ENCODE peak calls at places on chromosomes 11 and 22, in seven cellular contexts. Y, H, F, V, P, T and J are unnamed samples.

GRCh38 chr22:39446239-39446721 is 10.5 kb upstream of the MGAT3 start:
- DNase-seq in H (no peak), T (peak), P (peak), Y (peak), F (no peak), V (no peak), J (peak)

GRCh38 chr11:7671347-7671746 is 2.0 kb downstream of the CYB5R2 start:
- DNase-seq in P (no peak), H (no peak), Y (no peak), F (no peak), V (no peak), T (no peak), J (no peak)

GRCh38 chr22:29511126-29511854 is 31.3 kb downstream of the NEFH start:
- DNase-seq in V (no peak), P (no peak), F (no peak), H (no peak), Y (no peak), T (no peak), J (no peak)

GRCh38 chr11:9745411-9746211 is 81.7 kb downstream of the SWAP70 start:
- DNase-seq in P (no peak), V (no peak), H (no peak), Y (no peak), F (no peak), T (no peak), J (no peak)

GRCh38 chr22:31343235-31344191 is 2.6 kb downstream of the PATZ1 start:
- DNase-seq in Y (no peak), H (peak), F (peak), T (peak), P (peak), V (no peak), J (peak)

GRCh38 chr11:60310407-60310998 is 16.6 kb upstream of the MS4A6E start:
- DNase-seq in Y (no peak), P (peak), H (no peak), T (no peak), F (peak), V (no peak), J (peak)

GRCh38 chr11:13339196-13340153 is 61.9 kb downstream of the BMAL1 start:
- DNase-seq in P (no peak), T (no peak), V (peak), H (peak), F (no peak), Y (no peak), J (peak)

GRCh38 chr11:116732740-116733385 is 39.9 kb downstream of the BUD13 start:
- DNase-seq in T (peak), F (peak), Y (peak), V (peak), P (peak), H (peak), J (peak)

GRCh38 chr22:45483319-45483718 is 19.4 kb upstream of the FBLN1 start:
- DNase-seq in F (no peak), V (no peak), P (no peak), H (no peak), T (no peak), Y (no peak), J (no peak)

GRCh38 chr22:43909708-43910107 is 13.9 kb upstream of the PNPLA3 start:
- DNase-seq in T (no peak), V (no peak), P (no peak), Y (no peak), H (no peak), F (no peak), J (no peak)

GRCh38 chr11:128669491-128669890 is 24.4 kb upstream of the FLI1 start:
- DNase-seq in P (no peak), V (peak), F (no peak), T (no peak), H (peak), Y (no peak), J (no peak)

GRCh38 chr11:64572143-64572542 is 18.9 kb upstream of the SLC22A12 start:
- DNase-seq in T (no peak), F (no peak), P (no peak), H (no peak), V (no peak), Y (no peak), J (no peak)

GRCh38 chr11:94201004-94201465 is 72.4 kb downstream of the PANX1 start:
- DNase-seq in H (no peak), F (no peak), T (no peak), V (no peak), Y (no peak), P (no peak), J (no peak)

GRCh38 chr11:109641549-109641948 is 219.6 kb downstream of the C11orf87 start:
- DNase-seq in T (peak), H (peak), P (no peak), F (peak), V (peak), Y (peak), J (no peak)

GRCh38 chr11:120168108-120168959 is 30.4 kb upstream of the TRIM29 start:
- DNase-seq in Y (no peak), T (no peak), P (no peak), V (no peak), H (no peak), F (no peak), J (peak)

GRCh38 chr11:133986545-133986944 is 29.8 kb upstream of the IGSF9B start:
- DNase-seq in H (no peak), V (no peak), T (no peak), F (no peak), Y (no peak), P (no peak), J (no peak)

GRCh38 chr11:10494636-10495463 is 39.8 kb downstream of the AMPD3 start:
- DNase-seq in V (no peak), Y (no peak), F (no peak), T (no peak), P (no peak), H (no peak), J (peak)

GRCh38 chr11:130785376-130786110 is 130.7 kb downstream of the SNX19 start:
- DNase-seq in H (peak), V (peak), T (peak), Y (no peak), F (no peak), P (no peak), J (no peak)

GRCh38 chr22:32660292-32660691 is 141.2 kb upstream of the TIMP3 start:
- DNase-seq in H (peak), F (peak), Y (peak), P (peak), T (peak), V (peak), J (peak)

GRCh38 chr11:59243633-59244032 is 30.9 kb upstream of the MPEG1 start:
- DNase-seq in F (no peak), P (no peak), T (no peak), V (no peak), Y (no peak), H (no peak), J (no peak)

GRCh38 chr11:70297341-70297740 is 26.9 kb downstream of the PPFIA1 start:
- DNase-seq in F (no peak), V (no peak), H (no peak), P (no peak), T (no peak), Y (no peak), J (no peak)

GRCh38 chr22:37098976-37099577 is 10.4 kb downstream of the TMPRSS6 start:
- DNase-seq in H (no peak), V (no peak), Y (no peak), F (no peak), P (no peak), T (peak), J (peak)

GRCh38 chr11:47186076-47186936 is at the start of gene PACSIN3:
- DNase-seq in T (peak), Y (peak), H (peak), F (peak), V (peak), P (peak), J (peak)

GRCh38 chr11:117841582-117842031 is 17.1 kb upstream of the FXYD2 start:
- DNase-seq in F (no peak), Y (no peak), H (no peak), V (no peak), P (no peak), T (no peak), J (no peak)

GRCh38 chr11:40384991-40385390 is 1074.5 kb downstream of the LRRC4C start:
- DNase-seq in Y (no peak), V (no peak), F (no peak), H (no peak), P (no peak), T (no peak), J (no peak)

GRCh38 chr22:39567135-39567946 is 3.2 kb upstream of the CACNA1I start:
- DNase-seq in H (no peak), V (peak), F (no peak), T (no peak), Y (peak), P (peak), J (no peak)

GRCh38 chr22:46681010-46681409 is 57.0 kb downstream of the CERK start:
- DNase-seq in T (no peak), F (no peak), P (no peak), Y (no peak), H (no peak), V (peak), J (peak)

GRCh38 chr11:1988667-1989317 is 8.8 kb downstream of the H19 start:
- DNase-seq in F (no peak), H (no peak), V (no peak), P (no peak), Y (no peak), T (no peak), J (no peak)

GRCh38 chr22:47659467-47660302 is 897.2 kb downstream of the TBC1D22A start:
- DNase-seq in H (no peak), Y (no peak), V (no peak), T (peak), F (no peak), P (no peak), J (no peak)

GRCh38 chr11:134592391-134592990 is 180.4 kb upstream of the B3GAT1 start:
- DNase-seq in Y (peak), V (peak), H (no peak), F (no peak), P (peak), T (peak), J (peak)

GRCh38 chr11:108498046-108498815 is at the start of gene POGLUT3:
- DNase-seq in T (peak), F (peak), V (peak), P (peak), H (peak), Y (peak), J (peak)

GRCh38 chr11:18383388-18384156 is 10.8 kb upstream of the LDHA start:
- DNase-seq in F (peak), P (peak), T (peak), Y (peak), V (peak), H (peak), J (peak)
- TF ChIP-seq CTCF in F (no peak), P (no peak), T (no peak), Y (no peak), V (no peak), H (no peak), J (no peak)

DNA sequence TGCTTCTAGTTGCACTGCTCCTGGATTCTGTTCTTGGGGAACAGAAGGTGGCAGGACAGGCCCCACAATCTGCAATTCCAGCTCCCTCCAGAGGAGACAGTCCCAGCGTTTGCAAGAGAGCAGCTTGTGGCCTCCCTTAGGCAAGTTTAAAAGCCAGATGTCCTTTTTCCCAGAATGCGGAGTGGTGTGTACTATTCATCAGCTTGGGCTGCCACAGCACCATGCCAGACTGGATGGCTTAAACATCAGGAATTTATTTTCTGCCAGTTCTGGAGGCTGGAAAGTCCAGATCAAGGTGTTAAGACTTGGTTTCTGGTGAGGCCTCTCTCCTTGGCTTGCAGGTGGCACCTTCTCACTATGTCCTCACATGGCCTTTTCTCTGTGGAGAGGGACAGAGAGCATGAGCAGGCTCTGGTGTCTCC is 11.7 kb downstream of the MIAT start:
- DNase-seq in H (peak), F (no peak), V (peak), P (peak), T (peak), Y (no peak), J (no peak)
- TF ChIP-seq CTCF in H (peak), F (peak), V (peak), P (no peak), T (peak), Y (peak), J (no peak)

DNA sequence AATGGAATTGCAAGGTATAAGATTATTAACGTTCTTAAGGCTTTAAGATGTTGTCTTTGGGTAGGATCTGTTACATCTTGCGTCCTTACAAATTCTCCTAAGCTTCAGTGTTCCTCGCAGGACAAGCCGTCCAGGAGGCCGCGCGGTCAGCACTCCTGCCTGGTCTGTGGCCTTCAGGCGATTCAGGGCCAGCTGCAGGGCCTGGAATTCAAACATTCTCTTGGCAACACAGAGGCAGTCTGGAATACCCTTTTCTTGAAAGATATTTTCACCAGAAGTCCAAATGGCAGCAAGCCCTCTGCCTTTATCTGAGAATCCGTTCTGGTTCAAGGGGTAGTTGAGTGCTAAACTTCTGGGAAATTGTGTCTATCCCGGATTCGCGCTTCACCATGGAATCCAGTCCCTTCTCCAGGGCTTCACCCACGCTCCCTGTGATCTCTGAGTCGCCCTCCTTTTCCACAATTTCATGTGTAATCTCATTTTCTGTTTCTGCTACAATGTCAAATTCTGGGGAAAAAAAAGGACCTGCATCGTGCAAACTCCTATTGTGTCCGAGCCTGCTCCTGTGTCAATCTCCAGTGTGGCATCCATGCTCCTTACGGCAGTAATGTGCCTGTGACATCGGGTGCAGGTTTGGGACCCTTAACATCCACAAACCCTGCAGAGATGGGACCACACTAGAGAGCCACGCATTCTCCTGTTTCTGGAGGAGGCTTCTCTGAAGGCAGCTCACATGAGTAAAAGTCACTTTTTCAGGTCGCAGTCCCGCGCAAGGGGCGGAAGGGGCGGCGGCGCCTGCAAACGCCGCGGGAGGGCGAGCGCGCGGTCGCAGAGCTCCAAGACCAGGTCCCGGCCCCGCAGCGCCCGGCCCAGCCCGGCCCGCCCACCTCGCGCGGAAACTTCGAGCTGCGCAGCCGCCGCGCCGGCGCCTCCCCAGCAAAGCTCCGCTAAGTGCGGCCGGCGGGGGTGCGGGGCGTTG is 25.3 kb upstream of the SORL1 start:
- DNase-seq in Y (no peak), V (no peak), F (peak), T (peak), P (peak), H (no peak), J (peak)
- TF ChIP-seq CTCF in Y (no peak), V (no peak), F (no peak), T (no peak), P (no peak), H (no peak), J (peak)

GRCh38 chr11:72553748-72554147 is 119.4 kb upstream of the CLPB start:
- DNase-seq in F (no peak), Y (no peak), T (peak), V (peak), P (no peak), H (no peak), J (no peak)
- TF ChIP-seq CTCF in F (no peak), Y (peak), T (peak), V (no peak), P (no peak), H (no peak), J (peak)

DNA sequence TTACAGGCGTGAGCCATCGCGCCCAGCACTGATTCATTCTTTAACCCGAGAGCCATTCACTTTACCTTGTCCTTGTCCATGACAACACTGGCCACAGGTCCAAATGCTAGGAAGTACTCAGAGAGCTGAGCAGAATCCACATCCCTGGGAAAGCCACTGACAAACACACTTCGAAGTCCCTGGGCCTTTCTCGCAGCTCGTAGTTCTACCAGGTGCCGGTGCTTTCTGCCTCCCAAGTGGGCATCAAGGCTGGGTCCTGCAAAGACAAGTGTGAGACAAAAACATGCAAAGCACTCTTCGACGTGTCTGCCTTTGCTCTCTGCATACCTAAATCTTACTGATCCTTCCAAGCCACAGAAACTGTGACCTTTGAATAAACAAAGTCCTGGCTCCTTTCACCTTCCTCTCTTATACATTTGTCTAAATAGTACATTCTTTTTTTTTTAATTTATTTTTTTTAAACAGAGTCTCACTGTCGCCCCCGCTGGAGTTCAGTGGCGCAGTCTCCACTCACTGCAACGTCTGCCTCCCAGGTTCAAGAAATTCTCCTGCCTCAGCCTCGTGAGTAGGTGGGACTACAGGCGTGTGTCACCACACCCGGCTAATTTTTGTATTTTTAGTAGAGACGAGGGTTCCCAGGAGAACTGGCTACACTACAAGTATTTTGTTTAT is 2.2 kb downstream of the TUT1 start:
- DNase-seq in P (no peak), Y (no peak), F (no peak), H (no peak), V (no peak), T (no peak), J (no peak)
- TF ChIP-seq CTCF in P (no peak), Y (no peak), F (no peak), H (peak), V (no peak), T (peak), J (no peak)

GRCh38 chr22:24555496-24556253 is at the start of gene SNRPD3:
- DNase-seq in P (peak), Y (peak), V (peak), H (peak), T (peak), F (peak), J (peak)
- TF ChIP-seq CTCF in P (peak), Y (no peak), V (no peak), H (peak), T (peak), F (peak), J (no peak)

DNA sequence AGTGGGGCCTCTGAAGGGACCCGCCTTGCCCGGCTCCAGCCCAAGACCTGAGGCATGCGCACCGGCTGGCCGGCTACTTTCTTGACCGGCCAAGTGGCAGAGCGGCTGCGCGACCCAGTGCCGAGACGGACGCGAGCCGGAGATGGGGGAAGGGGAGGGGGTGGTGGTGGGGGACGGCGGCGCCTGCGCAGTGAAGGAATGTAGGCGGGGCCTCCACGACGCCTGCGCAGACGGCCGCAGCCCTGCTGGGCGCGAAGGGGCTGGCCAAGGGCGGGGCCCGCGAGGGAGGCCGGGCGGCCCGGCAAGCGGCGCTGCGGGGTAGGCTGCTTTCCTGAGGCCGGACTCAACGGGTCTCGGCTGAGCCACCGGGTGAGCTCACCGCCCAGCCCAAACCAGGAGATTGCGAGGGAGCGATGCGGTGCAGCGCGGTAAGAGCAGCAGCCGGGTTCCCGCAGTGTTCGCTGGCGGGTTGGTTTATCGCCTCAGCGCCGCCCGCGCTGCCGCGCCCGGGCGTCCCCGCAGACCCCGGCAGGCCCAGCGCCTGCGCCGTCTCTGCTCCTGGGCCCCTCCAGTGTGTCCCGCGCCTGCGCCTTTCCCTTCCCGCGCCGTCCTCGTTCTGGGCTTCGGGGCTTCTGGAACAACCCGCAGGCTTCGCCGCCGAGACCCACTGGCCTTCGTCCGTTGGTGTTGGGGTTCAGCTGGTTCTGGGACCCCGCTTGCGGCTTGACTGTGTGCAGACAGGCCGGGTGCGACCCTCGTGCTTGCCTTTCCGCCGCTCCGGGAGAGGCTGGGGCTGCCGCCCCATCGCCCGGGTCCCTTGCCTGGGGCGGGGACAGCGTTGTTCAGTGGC is at the start of gene SPECC1L:
- DNase-seq in Y (peak), H (peak), V (peak), T (peak), F (peak), P (peak), J (peak)
- TF ChIP-seq CTCF in Y (no peak), H (no peak), V (no peak), T (peak), F (no peak), P (no peak), J (peak)

GRCh38 chr22:42396621-42397331 is 35.4 kb downstream of the NFAM1 start:
- DNase-seq in V (no peak), T (no peak), Y (peak), H (no peak), P (peak), F (peak), J (peak)
- TF ChIP-seq CTCF in V (no peak), T (no peak), Y (peak), H (no peak), P (no peak), F (no peak), J (no peak)

GRCh38 chr11:21933095-21933494 is 259.8 kb upstream of the ANO5 start:
- DNase-seq in Y (peak), T (no peak), H (no peak), P (no peak), V (peak), F (no peak), J (no peak)
- TF ChIP-seq CTCF in Y (peak), T (peak), H (peak), P (no peak), V (no peak), F (peak), J (no peak)